ENCODE peak calls at places on chromosomes 4 and X, in six cellular contexts. V, W, M, Q, N and G are unnamed samples.

GRCh38 chrX:41589634-41590270 is 99.0 kb upstream of the GPR34 start:
- DNase-seq in V (no peak), W (no peak), M (no peak), Q (no peak), N (no peak), G (no peak)

GRCh38 chr4:109113511-109113910 is 188.9 kb downstream of the COL25A1 start:
- DNase-seq in V (no peak), W (no peak), M (no peak), Q (no peak), N (no peak), G (no peak)

GRCh38 chr4:122285285-122285684 is 93.5 kb upstream of the ADAD1 start:
- DNase-seq in V (no peak), W (no peak), M (no peak), Q (no peak), N (no peak), G (no peak)

GRCh38 chrX:130173190-130173895 is 1.6 kb downstream of the RAB33A start:
- DNase-seq in V (peak; percentile 74), W (no peak), M (no peak), Q (no peak), N (peak; percentile 77), G (peak; percentile 29)

GRCh38 chr4:177228599-177228998 is 81.1 kb upstream of the NEIL3 start:
- DNase-seq in V (peak; percentile 12), W (no peak), M (no peak), Q (no peak), N (no peak), G (no peak)

GRCh38 chr4:168724960-168725359 is 228.1 kb downstream of the PALLD start:
- DNase-seq in V (no peak), W (no peak), M (no peak), Q (no peak), N (no peak), G (no peak)

GRCh38 chrX:137031517-137032377 is 2.0 kb downstream of the GPR101 start:
- DNase-seq in V (peak; percentile 71), W (no peak), M (no peak), Q (peak; percentile 20), N (no peak), G (no peak)

GRCh38 chr4:169619518-169619957 is 840 bp upstream of the CLCN3 start:
- DNase-seq in V (peak; percentile 56), W (peak; percentile 72), M (peak; percentile 55), Q (peak; percentile 54), N (no peak), G (no peak)

GRCh38 chr4:147809171-147809570 is 77.3 kb downstream of the ARHGAP10 start:
- DNase-seq in V (no peak), W (no peak), M (no peak), Q (no peak), N (no peak), G (no peak)

GRCh38 chrX:135433531-135434257 is 11.9 kb downstream of the SMIM10L2A start:
- DNase-seq in V (no peak), W (no peak), M (no peak), Q (no peak), N (no peak), G (no peak)

GRCh38 chrX:135432881-135433521 is 11.3 kb downstream of the SMIM10L2A start:
- DNase-seq in V (no peak), W (no peak), M (no peak), Q (no peak), N (no peak), G (no peak)

GRCh38 chrX:135429429-135429828 is 7.7 kb downstream of the SMIM10L2A start:
- DNase-seq in V (no peak), W (no peak), M (no peak), Q (no peak), N (no peak), G (no peak)

GRCh38 chrX:135432453-135432852 is 10.7 kb downstream of the SMIM10L2A start:
- DNase-seq in V (no peak), W (no peak), M (no peak), Q (no peak), N (no peak), G (no peak)

DNA sequence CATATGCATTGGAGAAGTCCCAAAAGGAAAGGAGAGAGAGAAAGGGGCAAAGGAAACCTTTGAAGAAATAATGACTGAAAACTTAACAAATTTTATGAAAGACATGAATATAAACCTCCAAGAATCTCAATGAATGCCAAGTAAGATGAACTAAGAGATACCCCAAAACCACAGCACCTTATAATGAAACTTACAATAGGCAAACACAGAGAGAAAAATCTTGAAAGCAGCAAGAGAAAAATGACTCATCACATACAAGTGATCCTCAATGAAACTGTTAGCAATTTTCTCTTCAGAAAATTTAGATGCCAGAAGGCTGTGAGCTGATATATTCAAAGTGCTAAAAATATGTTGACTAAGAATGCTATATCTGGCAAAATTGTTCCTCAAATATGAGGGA is 10.1 kb downstream of the SMIM10L2A start:
- DNase-seq in V (no peak), W (no peak), M (no peak), Q (no peak), N (no peak), G (no peak)
- TF ChIP-seq CTCF in V (no peak), W (no peak), M (no peak), Q (no peak), N (no peak), G (no peak)

GRCh38 chr4:115852767-115853091 is 739.3 kb upstream of the NDST4 start:
- DNase-seq in V (no peak), W (no peak), M (no peak), Q (no peak), N (no peak), G (no peak)

GRCh38 chr4:115850799-115851509 is 737.5 kb upstream of the NDST4 start:
- DNase-seq in V (peak; percentile 4), W (no peak), M (no peak), Q (no peak), N (no peak), G (no peak)

DNA sequence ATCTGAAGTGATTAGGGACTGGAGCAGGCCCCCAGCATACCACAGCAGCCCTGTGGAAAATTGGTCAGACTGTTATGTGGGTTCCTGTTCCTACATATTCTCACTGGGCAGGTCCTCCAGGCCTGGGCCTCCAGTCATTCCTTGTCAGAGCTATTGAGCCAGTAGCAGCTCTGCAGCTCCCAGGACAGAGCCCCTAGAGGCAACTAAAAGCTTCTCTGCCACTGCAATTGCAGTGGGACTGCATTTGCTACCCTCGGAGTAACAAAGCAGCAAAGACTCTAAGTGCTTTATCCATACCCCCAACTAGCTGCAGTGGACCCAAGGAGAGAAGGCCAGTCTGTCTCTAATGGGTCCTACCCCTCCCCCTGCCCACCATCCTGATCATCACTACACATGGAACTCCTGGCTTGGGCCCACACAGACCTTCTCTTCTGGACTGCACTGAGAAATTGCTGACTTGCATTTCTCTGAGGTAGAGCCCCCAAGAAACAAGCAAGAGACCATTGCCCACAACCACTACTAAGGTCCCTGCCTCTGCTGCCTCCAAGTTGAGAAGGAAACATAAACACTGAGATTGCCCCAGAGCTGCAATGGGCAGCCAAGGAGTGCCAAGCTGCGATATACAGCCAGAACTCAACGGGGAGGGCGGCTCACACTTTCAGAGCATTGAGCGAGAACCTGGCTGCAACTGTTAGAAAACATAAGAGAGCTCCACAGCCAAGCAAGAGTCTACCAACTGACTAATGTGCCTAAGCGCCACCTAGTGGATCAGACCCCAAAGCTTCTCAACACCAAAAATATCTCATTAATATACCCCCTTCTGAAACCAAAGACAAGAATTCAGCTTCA is 738.7 kb upstream of the NDST4 start:
- DNase-seq in V (peak; percentile 51), W (peak; percentile 57), M (no peak), Q (no peak), N (no peak), G (no peak)
- TF ChIP-seq CTCF in V (peak; percentile 72), W (peak; percentile 47), M (peak; percentile 23), Q (no peak), N (no peak), G (no peak)

DNA sequence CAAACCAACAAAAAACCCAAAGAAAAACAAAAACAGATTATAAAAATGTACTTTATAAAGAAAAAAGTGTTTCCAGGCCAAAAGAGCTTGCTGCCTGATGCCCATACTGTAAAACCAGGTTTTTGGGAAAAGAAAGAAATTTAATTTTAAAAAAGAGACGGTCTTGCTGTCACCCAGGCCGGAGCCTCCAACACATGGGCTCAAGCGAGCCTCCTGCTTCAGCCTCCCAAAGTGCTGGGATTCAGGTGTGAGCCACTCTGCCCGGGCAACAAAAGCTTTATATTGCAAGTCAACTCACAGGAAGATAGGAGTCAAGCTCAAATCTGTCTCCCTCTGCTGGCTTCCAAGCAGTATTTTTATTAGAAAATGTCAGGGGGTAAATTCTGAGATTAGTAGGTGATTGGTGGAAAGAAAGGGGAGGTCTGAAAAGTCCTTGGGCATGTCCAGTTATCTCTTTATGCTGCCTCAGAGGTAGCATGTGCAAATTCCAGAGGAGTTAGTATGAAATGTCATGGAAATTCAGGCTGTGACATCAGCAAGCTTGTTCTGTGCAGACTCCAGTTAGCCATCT is 39.4 kb downstream of the MGST2 start:
- DNase-seq in V (no peak), W (no peak), M (no peak), Q (no peak), N (no peak), G (no peak)
- TF ChIP-seq CTCF in V (no peak), W (peak; percentile 42), M (no peak), Q (no peak), N (no peak), G (no peak)

DNA sequence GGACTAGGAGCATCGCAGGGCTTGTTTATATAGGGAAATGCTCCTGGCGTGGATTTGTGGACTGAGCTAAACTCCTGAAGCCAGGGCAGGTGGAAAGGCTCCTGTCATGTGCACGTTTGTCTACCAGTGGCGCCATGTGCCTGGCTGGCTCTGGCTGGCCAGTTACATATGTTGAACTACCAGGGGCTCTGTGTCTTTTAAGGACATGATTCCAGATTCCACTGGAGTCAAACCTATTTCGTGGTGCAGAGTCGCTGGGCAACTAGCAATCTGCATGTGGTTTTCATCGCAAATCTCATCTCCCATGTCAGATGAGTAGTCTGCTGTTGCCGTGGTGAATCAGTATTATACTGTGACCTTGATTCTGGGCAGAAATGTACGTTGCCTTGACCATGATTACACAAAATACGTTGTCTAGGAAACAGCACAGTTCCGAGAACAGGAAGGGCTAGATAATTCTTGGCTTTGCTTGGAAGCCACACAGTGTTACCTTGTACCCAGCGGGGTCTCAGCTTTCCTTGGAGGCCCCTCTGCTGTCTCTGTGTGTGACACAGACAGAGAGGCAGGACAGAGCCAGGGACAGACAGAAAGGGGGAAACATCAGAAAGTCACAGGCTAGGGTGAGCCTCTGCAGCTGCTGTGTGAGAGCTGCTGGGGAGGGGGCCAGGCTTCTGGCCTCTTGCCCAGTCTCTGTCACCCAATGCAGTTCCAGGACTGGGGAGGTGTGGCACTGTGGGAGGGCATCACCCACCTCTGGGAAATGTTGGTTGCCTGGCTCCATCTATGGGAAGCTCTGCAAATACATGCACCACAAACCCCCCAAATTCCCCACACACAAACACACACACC is 19.2 kb downstream of the PNMA6E start:
- DNase-seq in V (no peak), W (peak; percentile 37), M (no peak), Q (no peak), N (no peak), G (no peak)
- TF ChIP-seq CTCF in V (no peak), W (no peak), M (no peak), Q (no peak), N (no peak), G (no peak)

GRCh38 chr4:145936142-145937020 is 2.2 kb downstream of the ZNF827 start:
- DNase-seq in V (peak; percentile 87), W (peak; percentile 64), M (peak; percentile 76), Q (peak; percentile 51), N (no peak), G (peak; percentile 26)
- TF ChIP-seq CTCF in V (no peak), W (peak; percentile 7), M (peak; percentile 47), Q (peak; percentile 46), N (no peak), G (no peak)

DNA sequence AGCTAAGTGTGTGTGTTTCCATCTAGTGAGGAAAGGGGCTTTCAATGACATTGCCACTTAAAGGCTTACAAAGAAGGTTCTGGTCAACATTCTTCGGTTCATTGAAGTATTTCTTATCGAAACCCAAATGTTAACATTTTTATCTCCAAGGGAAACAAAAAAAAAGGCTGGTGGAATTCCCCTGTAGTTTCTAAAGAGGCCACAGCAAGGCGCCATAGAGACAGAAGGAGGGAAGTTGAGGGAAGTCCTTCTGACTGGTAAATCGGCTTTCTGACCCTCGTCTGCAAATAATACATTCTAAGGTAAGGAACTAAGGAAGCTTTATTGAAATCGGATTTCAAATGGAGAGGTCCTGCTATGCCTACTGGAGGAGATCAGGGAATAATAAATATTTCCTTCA is 1.7 kb upstream of the ZFP42 start:
- DNase-seq in V (no peak), W (no peak), M (no peak), Q (no peak), N (no peak), G (no peak)
- TF ChIP-seq CTCF in V (no peak), W (no peak), M (no peak), Q (no peak), N (no peak), G (no peak)